ENCODE peak calls at places on chromosomes 6 and 20, in seven cellular contexts. P, T, V, R, L, H and D are unnamed samples.

GRCh38 chr6:40439401-40439800 is 147.8 kb downstream of the LRFN2 start:
- DNase-seq in V (no peak), L (no peak), H (no peak), T (no peak), P (no peak), R (no peak), D (no peak)

GRCh38 chr6:3410385-3411360 is 46.2 kb downstream of the SLC22A23 start:
- DNase-seq in P (peak), V (no peak), T (peak), L (peak), H (peak), R (peak), D (no peak)

GRCh38 chr6:15148356-15149058 is 97.4 kb upstream of the JARID2 start:
- DNase-seq in V (no peak), H (no peak), R (no peak), L (no peak), T (no peak), P (no peak), D (no peak)

GRCh38 chr6:10146723-10147451 is 268.0 kb downstream of the TFAP2A start:
- DNase-seq in H (no peak), P (no peak), R (peak), V (no peak), T (no peak), L (peak), D (no peak)

GRCh38 chr20:46767127-46767761 is 57.8 kb downstream of the SLC2A10 start:
- DNase-seq in T (no peak), R (no peak), P (no peak), H (no peak), L (no peak), V (no peak), D (peak)

GRCh38 chr6:16345449-16346330 is 107.3 kb downstream of the GMPR start:
- DNase-seq in V (no peak), L (peak), P (no peak), H (no peak), T (no peak), R (no peak), D (peak)

GRCh38 chr6:65557224-65557623 is 149.8 kb downstream of the EYS start:
- DNase-seq in L (no peak), R (no peak), H (no peak), V (no peak), T (no peak), P (no peak), D (peak)

GRCh38 chr6:169556238-169556637 is 145.6 kb downstream of the WDR27 start:
- DNase-seq in L (no peak), R (no peak), P (no peak), H (no peak), T (no peak), V (no peak), D (no peak)